ENCODE peak calls at places on chromosomes 12 and 14, in eight cellular contexts. X is ascending aorta, I is astrocyte of the spinal cord, H is epithelial cell of esophagus, B is lower leg skin, S is pancreas, Z is choroid plexus epithelial cell, L is mucosa of descending colon. J is an unnamed sample.
A peak's percentile ranks its signal among the peaks of the same experiment; 100 is the strongest.

GRCh38 chr14:53152627-53152908 is 555 bp downstream of the DDHD1 start:
- DNase-seq in I (no peak), X (no peak), L (no peak), B (no peak), S (no peak), H (no peak), Z (peak; percentile 9), J (no peak)

GRCh38 chr14:68164723-68165122 is 345.1 kb downstream of the RAD51B start:
- DNase-seq in L (no peak), X (no peak), H (no peak), B (no peak), I (no peak), Z (no peak), S (peak; percentile 20), J (no peak)

GRCh38 chr12:121792607-121793500 is 634 bp downstream of the RHOF start:
- DNase-seq in X (no peak), I (no peak), B (no peak), S (peak; percentile 55), H (no peak), Z (no peak), L (peak; percentile 84), J (no peak)

GRCh38 chr14:55412686-55413085 is 1.1 kb upstream of the ATG14 start:
- DNase-seq in X (no peak), L (no peak), S (no peak), H (peak; percentile 94), I (no peak), B (no peak), Z (no peak), J (no peak)

GRCh38 chr14:50335989-50336391 is 23.9 kb downstream of the DMAC2L start:
- DNase-seq in L (no peak), S (no peak), I (peak; percentile 33), H (no peak), Z (peak; percentile 69), X (no peak), B (no peak), J (no peak)

GRCh38 chr12:90234455-90234854 is 525.8 kb upstream of the ATP2B1 start:
- DNase-seq in X (no peak), I (no peak), L (no peak), S (no peak), H (peak; percentile 94), B (peak; percentile 17), Z (peak; percentile 37), J (no peak)

GRCh38 chr12:3496964-3497363 is 6.0 kb downstream of the PRMT8 start:
- DNase-seq in I (no peak), Z (no peak), H (peak; percentile 54), S (peak; percentile 59), B (no peak), L (no peak), X (no peak), J (no peak)

GRCh38 chr12:31019561-31020308 is 53.9 kb upstream of the DDX11 start:
- DNase-seq in L (no peak), B (no peak), I (no peak), Z (no peak), S (no peak), H (no peak), X (no peak), J (no peak)

GRCh38 chr12:118188690-118189371 is 52.9 kb downstream of the PEBP1 start:
- DNase-seq in L (no peak), B (no peak), Z (peak; percentile 65), H (no peak), X (no peak), S (peak; percentile 20), I (peak; percentile 69), J (no peak)

GRCh38 chr12:18552829-18553228 is 185.0 kb downstream of the PLCZ1 start:
- DNase-seq in X (no peak), L (no peak), B (no peak), S (no peak), H (peak; percentile 5), I (no peak), Z (peak; percentile 3), J (no peak)
- TF ChIP-seq CTCF in X (no peak), L (no peak), B (no peak), S (no peak), H (no peak), I (no peak), Z (peak; percentile 38), J (no peak)

DNA sequence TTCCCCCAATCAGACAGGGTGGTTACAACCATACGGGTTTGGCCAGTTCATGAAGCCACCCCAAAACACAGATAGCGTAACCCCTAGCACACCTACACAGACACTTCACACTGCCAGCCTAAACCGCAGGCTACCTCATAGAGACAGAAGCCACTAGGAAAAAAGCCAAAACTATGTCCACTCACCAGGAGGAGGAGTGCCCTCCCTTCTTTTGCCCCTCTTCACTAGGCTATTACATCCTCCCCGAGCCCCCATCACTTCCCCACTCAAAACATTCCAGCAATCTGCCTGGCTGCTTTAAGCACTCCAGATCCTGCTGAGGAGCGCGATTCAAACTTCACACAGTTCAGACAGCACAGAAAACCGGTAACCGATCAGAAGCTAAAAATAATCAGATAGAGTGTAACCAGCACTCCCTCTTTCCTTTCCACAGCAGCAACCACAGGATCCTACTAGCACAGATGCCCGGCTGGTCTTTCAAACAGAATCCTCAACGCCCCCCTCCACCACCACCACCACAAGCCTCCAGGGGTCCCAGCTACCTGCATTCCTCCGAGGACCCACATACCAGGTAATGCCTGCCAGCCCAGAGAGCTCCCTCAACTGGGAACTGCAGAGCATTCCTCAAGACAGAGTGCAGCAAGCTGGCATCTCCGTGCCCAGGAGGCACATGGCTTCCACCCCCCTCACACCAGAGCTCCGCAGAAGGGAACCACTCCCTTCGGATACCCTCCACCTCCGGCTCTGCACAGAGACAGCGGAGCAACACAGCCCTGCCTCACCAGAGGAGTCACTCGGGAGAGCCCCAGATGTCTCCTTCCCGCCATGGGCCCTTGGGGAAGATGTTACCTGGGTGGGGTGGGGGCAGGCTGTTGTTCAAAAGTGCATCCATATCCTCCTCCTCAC is 1.5 kb downstream of the CHD4 start:
- DNase-seq in H (peak; percentile 37), L (no peak), S (no peak), I (peak; percentile 22), B (no peak), Z (peak; percentile 47), X (no peak), J (no peak)
- TF ChIP-seq CTCF in H (no peak), L (no peak), S (no peak), I (no peak), B (no peak), Z (no peak), X (no peak), J (peak; percentile 4)

GRCh38 chr12:53049582-53050318 is at the start of gene TNS2:
- DNase-seq in Z (peak; percentile 62), X (no peak), I (no peak), H (peak; percentile 39), S (peak; percentile 68), B (peak; percentile 85), L (peak; percentile 82), J (no peak)
- TF ChIP-seq CTCF in Z (no peak), X (no peak), I (no peak), H (no peak), S (no peak), B (no peak), L (no peak), J (no peak)

GRCh38 chr12:131710464-131711457 is at the start of gene SFSWAP:
- DNase-seq in X (no peak), H (peak; percentile 76), S (peak; percentile 67), Z (peak; percentile 75), L (peak; percentile 86), B (peak; percentile 47), I (peak; percentile 88), J (no peak)
- TF ChIP-seq CTCF in X (no peak), H (no peak), S (no peak), Z (no peak), L (no peak), B (no peak), I (no peak), J (no peak)

GRCh38 chr12:39697108-39697507 is 77.5 kb upstream of the ABCD2 start:
- DNase-seq in X (no peak), H (no peak), S (no peak), L (no peak), B (no peak), I (no peak), Z (no peak), J (no peak)

DNA sequence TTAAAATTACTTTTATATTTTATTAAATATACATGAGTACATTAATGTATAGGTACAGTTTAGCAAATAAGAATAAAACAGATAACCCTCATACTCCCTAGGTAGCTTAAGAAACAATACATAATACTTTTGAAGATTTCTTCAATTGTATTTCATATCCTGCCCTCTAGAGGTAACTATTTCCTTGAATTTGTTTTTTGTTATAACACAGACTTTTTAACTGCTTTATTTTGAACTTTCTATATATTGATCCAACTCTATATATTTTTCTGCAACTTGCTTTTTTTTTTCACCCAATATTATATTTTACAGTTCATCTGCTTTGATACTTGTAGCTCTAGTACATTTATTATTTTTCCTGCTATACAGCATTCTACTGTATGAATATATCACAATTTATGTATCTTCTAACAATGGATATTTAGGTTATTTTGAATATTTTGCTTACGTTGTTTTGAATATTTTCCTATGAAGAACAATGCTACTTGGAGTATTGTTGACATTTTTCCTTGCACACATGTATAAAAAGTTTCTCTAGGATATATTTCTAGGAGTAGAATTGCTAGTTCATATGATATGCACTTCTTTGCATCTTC is 72.8 kb upstream of the ABCD2 start:
- DNase-seq in X (no peak), I (peak; percentile 11), B (no peak), L (no peak), H (peak; percentile 10), S (no peak), Z (peak; percentile 25), J (no peak)
- TF ChIP-seq CTCF in X (no peak), I (peak; percentile 22), B (no peak), L (no peak), H (no peak), S (no peak), Z (peak; percentile 34), J (peak; percentile 15)

DNA sequence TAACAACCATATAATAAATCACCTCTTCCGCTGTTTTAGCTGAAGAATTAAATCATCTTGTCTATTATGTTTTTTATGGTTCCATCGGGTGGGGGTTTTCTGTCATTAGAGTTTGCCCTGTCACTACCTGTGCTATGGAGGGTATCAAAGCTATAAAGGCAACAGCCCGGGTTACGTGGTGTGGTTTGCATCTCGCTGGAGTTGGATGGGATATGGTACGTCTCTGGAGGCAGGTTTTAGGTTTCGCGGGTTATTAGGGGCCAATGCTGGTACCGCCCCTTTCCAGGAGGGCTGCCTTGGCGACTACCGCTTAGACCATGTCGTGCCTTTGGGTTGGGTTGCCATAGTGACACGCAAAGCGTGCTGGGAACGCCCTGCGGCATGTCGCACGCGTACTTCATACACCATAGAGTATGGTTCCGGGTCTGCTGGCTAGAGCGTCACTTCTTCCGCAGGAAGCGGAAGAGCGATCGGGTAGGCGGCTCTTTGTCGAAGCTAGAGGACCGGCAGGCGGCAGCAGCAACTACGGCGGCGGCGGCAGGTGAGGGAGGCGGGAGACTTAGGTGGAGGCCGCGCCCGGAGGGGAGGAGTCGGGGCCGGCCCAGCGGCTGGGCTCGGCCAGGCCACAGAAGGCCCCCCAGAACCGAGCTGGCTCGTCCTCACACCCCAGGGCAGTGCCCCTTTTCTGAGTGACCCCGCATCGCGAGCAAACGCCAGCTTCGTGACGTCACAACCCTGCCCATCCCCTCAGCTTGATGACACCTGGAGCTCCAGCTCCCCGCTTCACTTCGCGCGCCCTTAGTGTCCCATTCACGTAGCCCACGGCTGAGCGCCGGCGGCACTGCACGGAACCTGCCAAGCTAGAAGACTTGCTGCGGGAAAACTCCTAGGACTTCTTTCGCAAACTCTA is at the start of gene ZC3H10:
- DNase-seq in L (peak; percentile 100), Z (peak; percentile 100), X (peak; percentile 98), S (peak; percentile 99), I (peak; percentile 100), H (peak; percentile 99), B (peak; percentile 99), J (peak; percentile 97)
- TF ChIP-seq CTCF in L (no peak), Z (peak; percentile 58), X (peak; percentile 59), S (no peak), I (peak; percentile 67), H (peak; percentile 56), B (no peak), J (peak; percentile 54)